ENCODE peak calls at places on chromosomes 6 and 20, in five cellular contexts. V, D, A, G and K are unnamed samples.

GRCh38 chr20:8721098-8721497 is 347.8 kb upstream of the PLCB4 start:
- DNase-seq in G (peak; percentile 62), A (peak; percentile 41), V (no peak), D (peak; percentile 67), K (peak; percentile 41)

GRCh38 chr20:47141941-47142781 is 214.3 kb downstream of the ZMYND8 start:
- DNase-seq in V (no peak), A (no peak), G (no peak), D (no peak), K (no peak)

GRCh38 chr6:4264076-4264475 is 128.7 kb upstream of the ECI2 start:
- DNase-seq in A (no peak), V (no peak), G (peak; percentile 30), D (no peak), K (no peak)

GRCh38 chr6:26284537-26285142 is 80.4 kb upstream of the BTN3A2 start:
- DNase-seq in A (peak; percentile 56), V (peak; percentile 59), D (peak; percentile 74), G (peak; percentile 74), K (no peak)

GRCh38 chr6:113690255-113690956 is 166.7 kb upstream of the MARCKS start:
- DNase-seq in D (peak; percentile 94), V (no peak), G (peak; percentile 84), A (no peak), K (no peak)

GRCh38 chr20:37095108-37095608 is 639 bp downstream of the RBL1 start:
- DNase-seq in A (no peak), G (no peak), D (no peak), V (no peak), K (no peak)

GRCh38 chr20:51500311-51500710 is 42.2 kb downstream of the NFATC2 start:
- DNase-seq in A (no peak), V (no peak), D (no peak), G (no peak), K (no peak)

GRCh38 chr20:1465470-1466210 is 1.0 kb downstream of the NSFL1C start:
- DNase-seq in V (peak; percentile 11), A (no peak), D (peak; percentile 5), G (no peak), K (no peak)

GRCh38 chr6:141641951-141642350 is 490.8 kb upstream of the GJE1 start:
- DNase-seq in G (no peak), D (no peak), V (no peak), A (no peak), K (no peak)

GRCh38 chr6:73779943-73780342 is 83.9 kb downstream of the CD109 start:
- DNase-seq in D (no peak), G (no peak), A (no peak), V (no peak), K (no peak)

GRCh38 chr20:36861875-36862801 is 13.8 kb upstream of the TLDC2 start:
- DNase-seq in G (peak; percentile 93), V (peak; percentile 61), A (peak; percentile 52), D (peak; percentile 83), K (no peak)

GRCh38 chr20:58078741-58079522 is 149.5 kb downstream of the ANKRD60 start:
- DNase-seq in D (no peak), A (no peak), V (peak; percentile 22), G (no peak), K (no peak)

GRCh38 chr20:49104365-49104648 is 58.2 kb downstream of the CSE1L start:
- DNase-seq in D (no peak), V (no peak), G (no peak), A (peak; percentile 52), K (peak; percentile 53)

GRCh38 chr20:6698056-6698455 is 69.4 kb upstream of the BMP2 start:
- DNase-seq in V (no peak), G (peak; percentile 15), A (peak; percentile 88), D (no peak), K (no peak)

GRCh38 chr6:37019065-37019450 is 13.6 kb downstream of the FGD2 start:
- DNase-seq in V (no peak), D (no peak), A (no peak), G (no peak), K (no peak)

GRCh38 chr6:169989594-169989993 is 238.2 kb downstream of the ERMARD start:
- DNase-seq in V (no peak), G (no peak), A (no peak), D (no peak), K (no peak)

GRCh38 chr6:137848672-137849071 is 18.4 kb upstream of the TNFAIP3 start:
- DNase-seq in G (peak; percentile 76), D (peak; percentile 92), V (no peak), A (no peak), K (no peak)

GRCh38 chr20:46087161-46087560 is 2.6 kb downstream of the NCOA5 start:
- DNase-seq in A (no peak), G (peak; percentile 22), V (no peak), D (peak; percentile 42), K (no peak)

GRCh38 chr6:88970301-88970700 is 6.9 kb upstream of the RNGTT start:
- DNase-seq in A (no peak), D (no peak), G (no peak), V (no peak), K (no peak)

GRCh38 chr6:119562168-119562567 is 212.6 kb upstream of the MAN1A1 start:
- DNase-seq in G (no peak), D (no peak), A (no peak), V (no peak), K (no peak)

GRCh38 chr6:22372922-22373321 is 76.1 kb upstream of the PRL start:
- DNase-seq in G (no peak), D (no peak), A (no peak), V (no peak), K (no peak)

GRCh38 chr6:88780714-88781389 is 182.6 kb downstream of the RNGTT start:
- DNase-seq in V (peak; percentile 51), G (peak; percentile 72), A (peak; percentile 66), D (peak; percentile 70), K (peak; percentile 54)

DNA sequence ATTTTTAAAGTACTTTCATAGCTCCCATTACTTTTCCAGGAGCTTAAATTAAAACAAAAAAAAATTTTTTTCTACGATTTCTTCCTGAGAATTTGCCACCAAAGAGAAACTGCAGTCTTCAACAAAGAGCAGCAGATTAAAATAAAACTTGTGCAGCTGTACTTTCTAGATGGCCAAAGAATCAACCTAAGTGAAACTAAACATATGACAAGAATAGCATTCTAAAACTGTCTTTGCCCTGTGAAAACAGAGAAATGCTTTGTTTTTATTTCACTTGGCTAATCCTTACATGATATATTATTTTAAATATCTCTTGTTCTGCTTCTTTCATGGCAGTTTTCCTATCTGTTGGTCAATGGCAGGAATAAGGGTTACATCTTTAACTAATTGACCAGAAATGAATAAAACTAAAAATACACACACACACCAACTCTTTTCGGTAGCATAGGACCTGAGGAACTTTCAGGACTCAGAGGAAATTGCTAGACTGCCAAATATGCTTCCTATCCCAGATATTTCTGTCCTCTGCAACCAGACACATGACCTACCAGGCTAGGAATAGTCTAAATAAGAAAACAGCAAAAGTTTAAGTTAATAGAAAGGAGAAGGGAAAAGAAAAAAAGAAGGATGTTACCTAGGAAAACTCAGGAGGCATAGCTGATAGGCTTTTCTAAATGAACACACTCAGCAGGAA is 74.8 kb downstream of the MAP3K5 start:
- DNase-seq in G (no peak), A (no peak), V (no peak), D (peak; percentile 31), K (no peak)
- H3K4me2 ChIP-seq in G (no peak overlapping the region), A (no peak overlapping the region), V (no peak overlapping the region), D (peak overlapping the region; percentile 84), K (no peak overlapping the region)

GRCh38 chr6:41471064-41471895 is 74.9 kb upstream of the FOXP4 start:
- DNase-seq in A (no peak), G (no peak), V (no peak), D (no peak), K (no peak)

GRCh38 chr6:41469951-41470340 is 76.2 kb upstream of the FOXP4 start:
- DNase-seq in D (no peak), G (peak; percentile 43), A (no peak), V (no peak), K (no peak)

GRCh38 chr6:41470341-41471063 is 75.7 kb upstream of the FOXP4 start:
- DNase-seq in V (peak; percentile 79), A (no peak), D (no peak), G (peak; percentile 80), K (no peak)

GRCh38 chr6:41467627-41468404 is 78.4 kb upstream of the FOXP4 start:
- DNase-seq in A (no peak), G (no peak), V (no peak), D (no peak), K (no peak)

DNA sequence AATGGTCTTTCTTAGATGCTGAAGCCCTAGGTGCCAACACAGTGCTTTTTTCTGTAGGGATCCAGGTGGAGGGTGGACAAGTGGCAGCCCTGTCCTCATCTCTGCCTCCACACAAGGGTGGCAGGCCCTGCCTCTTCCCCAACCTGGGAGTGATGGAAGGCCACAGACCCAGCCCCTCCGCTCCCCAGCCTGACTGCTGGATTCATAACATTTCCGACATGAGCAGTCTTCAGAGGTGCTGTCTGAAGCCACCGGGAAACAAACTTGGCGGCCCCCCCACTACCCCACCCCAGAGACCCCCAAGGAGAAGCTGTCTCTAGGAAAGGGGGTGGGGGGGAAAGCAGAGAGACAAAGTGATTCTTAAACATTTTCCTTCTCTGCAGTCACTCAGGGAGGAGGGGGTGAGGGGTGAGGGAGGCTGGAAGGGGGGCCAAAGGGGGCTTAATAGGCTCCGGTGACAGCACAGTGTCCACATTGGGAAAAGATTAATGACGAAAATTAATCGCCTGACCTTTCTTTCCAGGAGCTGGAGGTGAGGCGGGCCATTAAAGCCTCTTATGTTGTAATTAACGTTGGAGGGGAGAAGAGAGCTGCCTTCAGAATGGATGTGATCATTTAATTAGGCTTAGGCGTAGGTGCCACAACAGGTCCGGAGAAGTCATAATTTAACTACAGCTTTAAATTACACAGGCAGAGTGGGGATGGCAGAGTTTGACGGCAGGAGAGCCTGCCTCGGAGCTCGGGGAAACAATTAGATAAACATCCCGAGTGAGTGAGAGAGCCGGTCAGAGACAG is 76.8 kb upstream of the FOXP4 start:
- DNase-seq in D (no peak), A (no peak), G (no peak), V (no peak), K (no peak)
- H4K91ac ChIP-seq in D (no peak overlapping the region), A (no peak overlapping the region), G (no peak overlapping the region), V (no peak overlapping the region), K (no peak overlapping the region)

GRCh38 chr6:109092074-109092473 is 2.6 kb downstream of the SESN1 start:
- DNase-seq in D (no peak), V (no peak), G (no peak), A (no peak), K (no peak)
- H3K4me2 ChIP-seq in D (peak overlapping the region; percentile 77), V (no peak overlapping the region), G (no peak overlapping the region), A (no peak overlapping the region), K (no peak overlapping the region)

GRCh38 chr6:11494786-11495564 is 42.6 kb upstream of the TMEM170B start:
- DNase-seq in D (no peak), V (no peak), G (peak; percentile 77), A (no peak), K (no peak)

GRCh38 chr6:11500008-11500407 is 37.5 kb upstream of the TMEM170B start:
- DNase-seq in V (no peak), G (peak; percentile 53), D (peak; percentile 65), A (no peak), K (no peak)

GRCh38 chr6:11495565-11496145 is 41.9 kb upstream of the TMEM170B start:
- DNase-seq in V (no peak), D (no peak), G (no peak), A (no peak), K (no peak)

GRCh38 chr6:11496152-11497060 is 41.1 kb upstream of the TMEM170B start:
- DNase-seq in V (peak; percentile 62), D (peak; percentile 84), G (peak; percentile 87), A (peak; percentile 61), K (peak; percentile 65)

GRCh38 chr6:11497881-11498280 is 39.7 kb upstream of the TMEM170B start:
- DNase-seq in D (no peak), G (no peak), V (no peak), A (no peak), K (no peak)
- H4K91ac ChIP-seq in D (no peak overlapping the region), G (peak overlapping the region; percentile 62), V (no peak overlapping the region), A (no peak overlapping the region), K (no peak overlapping the region)

GRCh38 chr6:38901802-38902522 is 146.6 kb upstream of the GLP1R start:
- DNase-seq in A (peak; percentile 47), V (no peak), D (no peak), G (no peak), K (no peak)
- H3K4me2 ChIP-seq in A (no peak overlapping the region), V (peak overlapping the region; percentile 46), D (no peak overlapping the region), G (no peak overlapping the region), K (no peak overlapping the region)